ENCODE peak calls at places on chromosome 4, in seven cellular contexts. G is BE2C, Y is prostate gland, E is GM12864, R is D721Med, A is fibroblast of pulmonary artery, N is left ventricle myocardium inferior. M is an unnamed sample.

GRCh38 chr4:142818009-142818408 is 28.1 kb downstream of the INPP4B start:
- DNase-seq in G (no peak), Y (no peak), E (no peak), R (no peak), A (peak; percentile 80), N (no peak), M (no peak)

GRCh38 chr4:152988721-152989553 is 52.8 kb downstream of the FHDC1 start:
- DNase-seq in G (no peak), Y (no peak), E (no peak), R (no peak), A (no peak), N (no peak), M (no peak)

GRCh38 chr4:182619659-182620058 is 297.5 kb downstream of the DCTD start:
- DNase-seq in G (no peak), Y (no peak), E (no peak), R (no peak), A (no peak), N (no peak), M (no peak)

GRCh38 chr4:184911310-184911709 is 85.5 kb upstream of the ACSL1 start:
- DNase-seq in G (no peak), Y (peak; percentile 85), E (no peak), R (no peak), A (peak; percentile 54), N (no peak), M (no peak)

GRCh38 chr4:2186133-2186864 is 55.6 kb downstream of the HAUS3 start:
- DNase-seq in G (peak; percentile 56), Y (no peak), E (no peak), R (no peak), A (peak; percentile 45), N (no peak), M (no peak)

GRCh38 chr4:24753519-24753918 is 41.9 kb upstream of the SOD3 start:
- DNase-seq in G (no peak), Y (no peak), E (no peak), R (no peak), A (no peak), N (no peak), M (no peak)

GRCh38 chr4:5212255-5213032 is 161.2 kb downstream of the STK32B start:
- DNase-seq in G (no peak), Y (no peak), E (no peak), R (no peak), A (no peak), N (no peak), M (no peak)

GRCh38 chr4:168654206-168655174 is 157.6 kb downstream of the PALLD start:
- DNase-seq in G (no peak), Y (no peak), E (no peak), R (no peak), A (no peak), N (no peak), M (no peak)

GRCh38 chr4:68735106-68735505 is 64.7 kb upstream of the UGT2B15 start:
- DNase-seq in G (no peak), Y (no peak), E (no peak), R (no peak), A (no peak), N (no peak), M (no peak)

GRCh38 chr4:83115000-83115399 is 471 bp upstream of the PLAC8 start:
- DNase-seq in G (no peak), Y (no peak), E (no peak), R (no peak), A (peak; percentile 47), N (no peak), M (no peak)

GRCh38 chr4:47010347-47011188 is 17.2 kb upstream of the GABRA4 start:
- DNase-seq in G (no peak), Y (no peak), E (peak; percentile 30), R (no peak), A (no peak), N (no peak), M (peak; percentile 53)

GRCh38 chr4:151359576-151359975 is 34.2 kb upstream of the SH3D19 start:
- DNase-seq in G (peak; percentile 19), Y (no peak), E (no peak), R (no peak), A (peak; percentile 6), N (no peak), M (no peak)

GRCh38 chr4:86007042-86007441 is 352.8 kb downstream of the MAPK10 start:
- DNase-seq in G (no peak), Y (no peak), E (no peak), R (no peak), A (no peak), N (no peak), M (no peak)

GRCh38 chr4:157050561-157050960 is 25.4 kb upstream of the GLRB start:
- DNase-seq in G (no peak), Y (no peak), E (no peak), R (no peak), A (no peak), N (no peak), M (no peak)

DNA sequence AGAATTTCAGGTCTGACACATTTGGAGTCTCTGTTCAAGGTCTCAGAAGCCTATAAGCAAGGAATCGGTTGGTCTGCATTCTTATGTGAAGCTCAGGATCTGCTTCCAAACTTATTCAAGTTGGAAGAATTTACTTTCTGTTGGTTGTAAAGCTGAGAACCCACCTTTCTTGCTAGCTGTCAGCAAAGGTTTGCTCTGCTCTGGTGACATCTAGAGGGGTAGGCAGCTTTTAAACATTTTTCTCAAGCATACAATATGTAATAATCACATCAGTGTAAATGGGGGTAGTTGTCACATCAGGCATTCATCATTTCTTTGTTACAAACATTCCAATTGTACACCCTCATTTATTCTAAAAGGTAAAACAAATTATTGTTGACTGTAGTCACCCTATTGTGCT is 935.2 kb downstream of the TRAM1L1 start:
- DNase-seq in G (no peak), Y (no peak), E (no peak), R (no peak), A (no peak), N (no peak), M (no peak)
- TF ChIP-seq CTCF in G (no peak), Y (no peak), E (no peak), R (peak; percentile 9), A (no peak), N (no peak), M (no peak)

GRCh38 chr4:102543030-102543505 is 41.9 kb downstream of the NFKB1 start:
- DNase-seq in G (no peak), Y (peak; percentile 23), E (peak; percentile 25), R (no peak), A (no peak), N (no peak), M (peak; percentile 32)

GRCh38 chr4:102537280-102537679 is 36.1 kb downstream of the NFKB1 start:
- DNase-seq in G (no peak), Y (no peak), E (no peak), R (no peak), A (no peak), N (no peak), M (no peak)

GRCh38 chr4:102543529-102543928 is 42.4 kb downstream of the NFKB1 start:
- DNase-seq in G (no peak), Y (no peak), E (no peak), R (no peak), A (no peak), N (no peak), M (no peak)

GRCh38 chr4:102546635-102547034 is 45.5 kb downstream of the NFKB1 start:
- DNase-seq in G (no peak), Y (no peak), E (no peak), R (no peak), A (no peak), N (no peak), M (no peak)

GRCh38 chr4:102541708-102542107 is 40.5 kb downstream of the NFKB1 start:
- DNase-seq in G (no peak), Y (no peak), E (no peak), R (no peak), A (no peak), N (no peak), M (no peak)
- TF ChIP-seq CTCF in G (peak; percentile 5), Y (no peak), E (no peak), R (no peak), A (no peak), N (no peak), M (no peak)

GRCh38 chr4:105025263-105026017 is 121.2 kb upstream of the TET2 start:
- DNase-seq in G (no peak), Y (no peak), E (no peak), R (no peak), A (no peak), N (no peak), M (no peak)
- TF ChIP-seq CTCF in G (peak; percentile 5), Y (no peak), E (no peak), R (no peak), A (no peak), N (no peak), M (no peak)

DNA sequence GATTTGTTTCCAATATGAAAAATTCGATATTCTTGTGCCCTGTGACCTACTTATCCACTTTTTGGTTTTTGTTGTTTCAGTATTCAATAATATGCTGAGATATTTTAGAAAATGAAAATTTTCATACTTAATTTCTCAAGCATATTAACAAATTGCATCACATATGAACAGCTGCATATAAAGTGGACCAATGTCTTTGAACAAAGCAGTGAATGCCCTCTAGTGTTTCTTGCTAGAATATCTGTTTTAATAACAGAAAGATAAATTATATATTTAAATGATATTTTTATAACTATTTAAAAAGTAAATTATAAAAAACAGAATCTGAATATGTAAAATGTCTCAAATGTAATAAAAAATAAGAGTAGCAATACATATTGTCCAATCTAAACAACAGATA is 31.7 kb upstream of the INTU start:
- DNase-seq in G (no peak), Y (no peak), E (no peak), R (no peak), A (peak; percentile 54), N (no peak), M (no peak)
- TF ChIP-seq CTCF in G (peak; percentile 17), Y (no peak), E (no peak), R (peak; percentile 17), A (peak; percentile 51), N (peak; percentile 14), M (no peak)

DNA sequence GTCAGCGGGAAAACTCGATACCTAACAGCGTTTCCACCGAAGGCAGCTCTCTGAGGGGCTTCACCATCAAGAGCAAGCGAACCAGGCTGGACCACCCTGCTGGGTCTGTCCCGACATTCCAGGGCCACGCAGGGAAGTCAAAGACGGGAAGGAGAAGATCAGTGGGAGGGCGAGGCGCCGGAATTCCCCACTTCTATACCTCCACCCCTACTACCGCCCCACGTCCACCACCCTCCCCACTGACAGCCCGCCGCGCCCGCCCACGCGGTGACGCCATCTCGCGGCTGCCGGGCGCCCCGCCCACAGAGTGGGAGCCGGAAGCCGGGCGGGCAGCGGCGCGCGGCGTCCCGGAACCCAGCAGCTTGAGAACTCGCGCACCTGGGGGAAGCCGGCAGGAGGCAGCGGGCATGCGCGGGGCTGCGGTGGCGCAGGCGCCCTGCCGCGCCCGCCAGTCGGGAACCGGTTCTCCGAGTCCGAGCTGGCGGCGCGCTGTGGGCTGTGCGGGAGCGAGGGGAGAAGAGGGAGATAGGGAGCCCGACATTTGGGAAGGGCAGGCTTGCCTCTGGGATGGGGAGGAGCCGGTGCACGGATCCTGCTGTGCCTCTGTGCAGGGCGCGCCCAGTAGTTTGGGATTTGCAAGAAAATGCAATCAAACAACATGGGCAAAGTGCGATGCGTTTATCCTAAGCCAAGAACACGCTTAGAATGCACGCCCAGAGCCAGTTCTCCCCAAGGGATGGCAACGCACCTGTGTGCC is 3.2 kb upstream of the STIM2 start:
- DNase-seq in G (peak; percentile 84), Y (peak; percentile 87), E (peak; percentile 72), R (peak; percentile 47), A (peak; percentile 85), N (peak; percentile 91), M (peak; percentile 94)
- TF ChIP-seq CTCF in G (no peak), Y (peak; percentile 47), E (no peak), R (peak; percentile 21), A (no peak), N (peak; percentile 31), M (no peak)

M was measured in GM20000.